ENCODE peak calls at places on chromosomes 4 and X, in ten cellular contexts. One of them, this sample, is unnamed.

GRCh38 chr4:123816462-123816861 is 419.9 kb downstream of the SPRY1 start:
- DNase-seq in sigmoid colon: no peak
- DNase-seq in right lobe of liver: no peak
- DNase-seq in tibial nerve: no peak
- DNase-seq in A549: no peak
- DNase-seq in H1: no peak
- DNase-seq in stomach: no peak
- DNase-seq in ovary: no peak
- DNase-seq in prostate gland: no peak
- DNase-seq in heart left ventricle: no peak
- DNase-seq in this sample: no peak

GRCh38 chr4:130668859-130669258 is 1572.9 kb downstream of the C4orf33 start:
- DNase-seq in tibial nerve: no peak
- DNase-seq in A549: no peak
- DNase-seq in stomach: no peak
- DNase-seq in heart left ventricle: no peak
- DNase-seq in prostate gland: no peak
- DNase-seq in ovary: no peak
- DNase-seq in sigmoid colon: no peak
- DNase-seq in H1: no peak
- DNase-seq in right lobe of liver: no peak
- DNase-seq in this sample: no peak

GRCh38 chr4:86921608-86922252 is 13.1 kb upstream of the AFF1 start:
- DNase-seq in tibial nerve: no peak
- DNase-seq in ovary: no peak
- DNase-seq in H1: no peak
- DNase-seq in sigmoid colon: no peak
- DNase-seq in stomach: no peak
- DNase-seq in right lobe of liver: no peak
- DNase-seq in A549: no peak
- DNase-seq in heart left ventricle: no peak
- DNase-seq in prostate gland: no peak
- DNase-seq in this sample: no peak

GRCh38 chrX:105821471-105822081 is 763 bp upstream of the NRK start:
- DNase-seq in prostate gland: peak; percentile 4
- DNase-seq in A549: no peak
- DNase-seq in stomach: no peak
- DNase-seq in sigmoid colon: peak; percentile 57
- DNase-seq in ovary: peak; percentile 24
- DNase-seq in heart left ventricle: no peak
- DNase-seq in H1: peak; percentile 52
- DNase-seq in right lobe of liver: peak; percentile 36
- DNase-seq in tibial nerve: no peak
- DNase-seq in this sample: peak; percentile 16

GRCh38 chrX:151722241-151722846 is 6.5 kb downstream of the FATE1 start:
- DNase-seq in H1: peak; percentile 68
- DNase-seq in ovary: no peak
- DNase-seq in tibial nerve: no peak
- DNase-seq in right lobe of liver: peak; percentile 56
- DNase-seq in sigmoid colon: peak; percentile 58
- DNase-seq in stomach: peak; percentile 49
- DNase-seq in prostate gland: no peak
- DNase-seq in heart left ventricle: peak; percentile 21
- DNase-seq in A549: peak; percentile 12
- DNase-seq in this sample: no peak

GRCh38 chrX:47620303-47620685 is 637 bp upstream of the SYN1 start:
- DNase-seq in ovary: no peak
- DNase-seq in prostate gland: no peak
- DNase-seq in sigmoid colon: no peak
- DNase-seq in right lobe of liver: no peak
- DNase-seq in tibial nerve: no peak
- DNase-seq in A549: no peak
- DNase-seq in H1: no peak
- DNase-seq in heart left ventricle: no peak
- DNase-seq in stomach: no peak
- DNase-seq in this sample: no peak

GRCh38 chrX:11386001-11386523 is 92.8 kb downstream of the AMELX start:
- DNase-seq in right lobe of liver: no peak
- DNase-seq in ovary: peak; percentile 52
- DNase-seq in H1: no peak
- DNase-seq in A549: no peak
- DNase-seq in sigmoid colon: no peak
- DNase-seq in stomach: no peak
- DNase-seq in tibial nerve: no peak
- DNase-seq in heart left ventricle: no peak
- DNase-seq in prostate gland: no peak
- DNase-seq in this sample: no peak

GRCh38 chr4:134328741-134329140 is 127.2 kb upstream of the PABPC4L start:
- DNase-seq in ovary: no peak
- DNase-seq in heart left ventricle: no peak
- DNase-seq in A549: no peak
- DNase-seq in stomach: no peak
- DNase-seq in prostate gland: no peak
- DNase-seq in H1: no peak
- DNase-seq in tibial nerve: no peak
- DNase-seq in sigmoid colon: no peak
- DNase-seq in right lobe of liver: no peak
- DNase-seq in this sample: no peak

GRCh38 chr4:2931765-2932560 is 31.2 kb downstream of the NOP14 start:
- DNase-seq in H1: peak; percentile 72
- DNase-seq in tibial nerve: no peak
- DNase-seq in ovary: peak; percentile 40
- DNase-seq in A549: no peak
- DNase-seq in heart left ventricle: peak; percentile 75
- DNase-seq in stomach: peak; percentile 60
- DNase-seq in sigmoid colon: peak; percentile 80
- DNase-seq in prostate gland: no peak
- DNase-seq in right lobe of liver: peak; percentile 81
- DNase-seq in this sample: peak; percentile 47

GRCh38 chr4:2290488-2290887 is 28.6 kb upstream of the MXD4 start:
- DNase-seq in ovary: no peak
- DNase-seq in heart left ventricle: no peak
- DNase-seq in stomach: no peak
- DNase-seq in H1: no peak
- DNase-seq in A549: no peak
- DNase-seq in tibial nerve: no peak
- DNase-seq in sigmoid colon: peak; percentile 48
- DNase-seq in prostate gland: no peak
- DNase-seq in right lobe of liver: no peak
- DNase-seq in this sample: no peak

GRCh38 chrX:133749370-133749769 is 236.0 kb downstream of the GPC3 start:
- DNase-seq in H1: no peak
- DNase-seq in prostate gland: no peak
- DNase-seq in sigmoid colon: no peak
- DNase-seq in stomach: no peak
- DNase-seq in ovary: no peak
- DNase-seq in right lobe of liver: no peak
- DNase-seq in heart left ventricle: no peak
- DNase-seq in A549: no peak
- DNase-seq in tibial nerve: no peak
- DNase-seq in this sample: no peak

GRCh38 chr4:115278830-115279229 is 165.4 kb upstream of the NDST4 start:
- DNase-seq in H1: no peak
- DNase-seq in ovary: no peak
- DNase-seq in prostate gland: no peak
- DNase-seq in sigmoid colon: no peak
- DNase-seq in right lobe of liver: no peak
- DNase-seq in A549: no peak
- DNase-seq in heart left ventricle: no peak
- DNase-seq in tibial nerve: no peak
- DNase-seq in stomach: no peak
- DNase-seq in this sample: no peak

GRCh38 chrX:135425026-135425425 is 3.3 kb downstream of the SMIM10L2A start:
- DNase-seq in ovary: no peak
- DNase-seq in A549: no peak
- DNase-seq in stomach: no peak
- DNase-seq in tibial nerve: no peak
- DNase-seq in right lobe of liver: no peak
- DNase-seq in heart left ventricle: no peak
- DNase-seq in prostate gland: no peak
- DNase-seq in sigmoid colon: no peak
- DNase-seq in H1: no peak
- DNase-seq in this sample: no peak

GRCh38 chrX:135420831-135421230 is 913 bp upstream of the SMIM10L2A start:
- DNase-seq in H1: no peak
- DNase-seq in A549: no peak
- DNase-seq in tibial nerve: no peak
- DNase-seq in right lobe of liver: no peak
- DNase-seq in stomach: no peak
- DNase-seq in heart left ventricle: no peak
- DNase-seq in prostate gland: no peak
- DNase-seq in ovary: no peak
- DNase-seq in sigmoid colon: no peak
- DNase-seq in this sample: no peak

GRCh38 chrX:135424469-135424868 is 2.7 kb downstream of the SMIM10L2A start:
- DNase-seq in H1: no peak
- DNase-seq in right lobe of liver: no peak
- DNase-seq in heart left ventricle: no peak
- DNase-seq in sigmoid colon: no peak
- DNase-seq in tibial nerve: no peak
- DNase-seq in stomach: no peak
- DNase-seq in A549: no peak
- DNase-seq in prostate gland: no peak
- DNase-seq in ovary: no peak
- DNase-seq in this sample: no peak

GRCh38 chrX:135421932-135422809 is at the start of gene SMIM10L2A:
- DNase-seq in stomach: no peak
- DNase-seq in heart left ventricle: no peak
- DNase-seq in prostate gland: no peak
- DNase-seq in ovary: no peak
- DNase-seq in A549: no peak
- DNase-seq in tibial nerve: no peak
- DNase-seq in sigmoid colon: no peak
- DNase-seq in H1: peak; percentile 59
- DNase-seq in right lobe of liver: no peak
- DNase-seq in this sample: peak; percentile 25

GRCh38 chrX:135421537-135421931 is 210 bp upstream of the SMIM10L2A start:
- DNase-seq in right lobe of liver: peak; percentile 89
- DNase-seq in A549: peak; percentile 79
- DNase-seq in sigmoid colon: peak; percentile 91
- DNase-seq in prostate gland: peak; percentile 74
- DNase-seq in ovary: peak; percentile 88
- DNase-seq in stomach: peak; percentile 82
- DNase-seq in tibial nerve: peak; percentile 58
- DNase-seq in heart left ventricle: peak; percentile 88
- DNase-seq in H1: peak; percentile 88
- DNase-seq in this sample: peak; percentile 91
- TF ChIP-seq POLR2A in right lobe of liver: no peak
- TF ChIP-seq POLR2A in A549: peak; percentile 13
- TF ChIP-seq POLR2A in sigmoid colon: no peak
- TF ChIP-seq POLR2A in prostate gland: no peak
- TF ChIP-seq POLR2A in ovary: no peak
- TF ChIP-seq POLR2A in stomach: no peak
- TF ChIP-seq POLR2A in tibial nerve: peak; percentile 33
- TF ChIP-seq POLR2A in heart left ventricle: no peak
- TF ChIP-seq POLR2A in H1: no peak
- TF ChIP-seq POLR2A in this sample: no peak

DNA sequence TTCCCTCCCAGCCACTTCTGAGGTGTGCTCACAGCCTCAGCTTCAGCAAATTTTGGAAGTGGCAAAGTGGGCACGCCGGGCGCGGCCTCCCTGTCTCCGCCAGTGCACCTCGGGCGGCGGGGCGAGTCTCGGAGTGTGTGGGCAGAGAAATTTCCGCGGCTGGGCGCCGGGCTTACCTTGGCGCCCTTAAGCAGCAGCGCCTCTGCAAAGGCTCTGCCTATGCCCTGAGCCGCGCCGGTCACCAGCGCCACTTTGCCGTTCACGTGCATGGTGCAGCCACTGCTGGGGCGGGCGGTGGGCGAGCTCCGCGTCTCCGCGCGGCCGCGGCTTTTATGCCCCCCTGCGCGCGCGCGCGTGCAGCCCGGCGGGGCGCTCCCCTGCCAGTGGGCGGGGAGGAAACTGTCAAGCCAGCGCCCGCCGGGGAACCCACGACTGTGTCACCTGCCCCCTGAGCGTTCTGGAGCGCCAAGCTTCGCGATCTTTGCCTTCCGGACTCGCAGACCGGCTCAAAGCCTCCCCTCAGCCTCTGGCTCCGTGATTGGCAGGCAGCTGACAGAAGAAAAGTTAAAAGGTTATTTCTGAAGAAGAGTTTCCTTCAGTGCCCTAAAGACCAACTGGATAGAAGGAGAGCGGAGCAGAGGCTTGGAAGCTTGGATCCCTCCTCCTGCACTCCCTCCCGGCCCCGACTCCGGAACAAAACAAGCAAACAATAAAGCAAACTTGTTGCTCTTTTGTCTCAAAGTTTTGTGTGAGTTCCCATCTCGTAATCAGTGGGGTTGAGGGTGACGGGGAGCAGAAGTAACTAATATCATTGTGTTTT is at the start of gene HPGD:
- DNase-seq in right lobe of liver: peak; percentile 89
- DNase-seq in tibial nerve: peak; percentile 34
- DNase-seq in prostate gland: peak; percentile 44
- DNase-seq in ovary: no peak
- DNase-seq in heart left ventricle: peak; percentile 40
- DNase-seq in sigmoid colon: peak; percentile 82
- DNase-seq in A549: peak; percentile 73
- DNase-seq in stomach: peak; percentile 75
- DNase-seq in H1: peak; percentile 67
- DNase-seq in this sample: peak; percentile 34
- H3K27ac ChIP-seq in right lobe of liver: peak within 1 kb of the TSS; percentile 82
- H3K27ac ChIP-seq in tibial nerve: no peak within 1 kb of the TSS
- H3K27ac ChIP-seq in prostate gland: peak within 1 kb of the TSS; percentile 28
- H3K27ac ChIP-seq in ovary: no peak within 1 kb of the TSS
- H3K27ac ChIP-seq in heart left ventricle: peak within 1 kb of the TSS; percentile 39
- H3K27ac ChIP-seq in sigmoid colon: peak within 1 kb of the TSS; percentile 87
- H3K27ac ChIP-seq in A549: peak within 1 kb of the TSS; percentile 88
- H3K27ac ChIP-seq in stomach: peak within 1 kb of the TSS; percentile 84
- H3K27ac ChIP-seq in H1: no peak within 1 kb of the TSS
- H3K27ac ChIP-seq in this sample: no peak within 1 kb of the TSS

GRCh38 chr4:64911846-64912245 is 502.6 kb upstream of the TECRL start:
- DNase-seq in A549: no peak
- DNase-seq in stomach: no peak
- DNase-seq in ovary: no peak
- DNase-seq in right lobe of liver: no peak
- DNase-seq in prostate gland: no peak
- DNase-seq in sigmoid colon: no peak
- DNase-seq in H1: no peak
- DNase-seq in tibial nerve: no peak
- DNase-seq in heart left ventricle: no peak
- DNase-seq in this sample: no peak
- TF ChIP-seq CTCF in A549: no peak
- TF ChIP-seq CTCF in stomach: no peak
- TF ChIP-seq CTCF in ovary: no peak
- TF ChIP-seq CTCF in right lobe of liver: no peak
- TF ChIP-seq CTCF in prostate gland: no peak
- TF ChIP-seq CTCF in sigmoid colon: no peak
- TF ChIP-seq CTCF in H1: peak; percentile 66
- TF ChIP-seq CTCF in tibial nerve: no peak
- TF ChIP-seq CTCF in heart left ventricle: no peak
- TF ChIP-seq CTCF in this sample: no peak

GRCh38 chr4:83455300-83456183 is at the start of the genes HELQ and MRPS18C:
- DNase-seq in H1: peak; percentile 91
- DNase-seq in ovary: peak; percentile 98
- DNase-seq in prostate gland: peak; percentile 97
- DNase-seq in stomach: peak; percentile 96
- DNase-seq in sigmoid colon: peak; percentile 99
- DNase-seq in tibial nerve: peak; percentile 98
- DNase-seq in A549: peak; percentile 98
- DNase-seq in right lobe of liver: peak; percentile 96
- DNase-seq in heart left ventricle: peak; percentile 96
- DNase-seq in this sample: peak; percentile 99

GRCh38 chr4:83454626-83455025 is 997 bp downstream of the HELQ start:
- DNase-seq in A549: no peak
- DNase-seq in sigmoid colon: no peak
- DNase-seq in right lobe of liver: no peak
- DNase-seq in prostate gland: no peak
- DNase-seq in H1: no peak
- DNase-seq in heart left ventricle: no peak
- DNase-seq in stomach: no peak
- DNase-seq in tibial nerve: no peak
- DNase-seq in ovary: no peak
- DNase-seq in this sample: peak; percentile 13

GRCh38 chr4:83456184-83456501 is 285 bp downstream of the MRPS18C start:
- DNase-seq in tibial nerve: no peak
- DNase-seq in A549: no peak
- DNase-seq in heart left ventricle: no peak
- DNase-seq in prostate gland: no peak
- DNase-seq in sigmoid colon: no peak
- DNase-seq in right lobe of liver: no peak
- DNase-seq in stomach: no peak
- DNase-seq in ovary: no peak
- DNase-seq in H1: no peak
- DNase-seq in this sample: no peak
- TF ChIP-seq POLR2A in tibial nerve: no peak
- TF ChIP-seq POLR2A in A549: no peak
- TF ChIP-seq POLR2A in heart left ventricle: no peak
- TF ChIP-seq POLR2A in prostate gland: no peak
- TF ChIP-seq POLR2A in sigmoid colon: no peak
- TF ChIP-seq POLR2A in right lobe of liver: no peak
- TF ChIP-seq POLR2A in stomach: no peak
- TF ChIP-seq POLR2A in ovary: no peak
- TF ChIP-seq POLR2A in H1: no peak
- TF ChIP-seq POLR2A in this sample: no peak

This sample was measured in adrenal gland.